ENCODE peak calls at places on chromosomes 6 and 20, in seven cellular contexts. A is body of pancreas; C is heart left ventricle; J is ovary; L is psoas muscle; R is CD4-positive, alpha-beta memory T cell; V is spleen. B is an unnamed sample. For H3K4me1 and H3K27me3, the result is how much of the 10 kb centered on the place peaks cover.

GRCh38 chr6:149233056-149233715 is 84.3 kb upstream of the TAB2 start:
- DNase-seq in A (no peak), J (no peak), L (no peak), R (peak), V (no peak), C (no peak), B (no peak)

GRCh38 chr20:364905-365794 is 15.4 kb upstream of the TRIB3 start:
- DNase-seq in L (no peak), V (no peak), C (no peak), R (no peak), J (no peak), A (no peak), B (no peak)

GRCh38 chr6:4612636-4613171 is 163.5 kb upstream of the CDYL start:
- DNase-seq in R (no peak), A (peak), J (peak), V (no peak), L (peak), C (peak), B (no peak)

GRCh38 chr6:83815631-83816030 is 37.5 kb upstream of the RIPPLY2 start:
- DNase-seq in A (no peak), V (no peak), R (no peak), C (no peak), L (no peak), J (no peak), B (no peak)

GRCh38 chr6:56246941-56247653 is at the start of gene COL21A1:
- DNase-seq in L (peak), R (no peak), V (peak), J (peak), A (peak), C (peak), B (peak)

GRCh38 chr6:89348372-89348771 is 4.2 kb downstream of the UBE2J1 start:
- DNase-seq in R (no peak), C (no peak), A (no peak), L (no peak), J (no peak), V (no peak), B (no peak)

GRCh38 chr6:23137596-23137995 is 568.2 kb downstream of the HDGFL1 start:
- DNase-seq in C (no peak), R (no peak), A (no peak), J (no peak), V (no peak), L (no peak), B (no peak)

GRCh38 chr6:29631860-29632731 is 887 bp downstream of the GABBR1 start:
- DNase-seq in C (peak), L (peak), A (peak), J (peak), R (peak), V (peak), B (no peak)

GRCh38 chr20:17538517-17539170 is 7.5 kb upstream of the BFSP1 start:
- DNase-seq in J (no peak), R (no peak), V (no peak), L (no peak), C (no peak), A (no peak), B (no peak)

GRCh38 chr6:165708985-165709576 is 46.0 kb upstream of the PDE10A start:
- DNase-seq in C (no peak), A (no peak), J (no peak), R (no peak), V (no peak), L (no peak), B (no peak)

GRCh38 chr6:112683106-112683505 is 336.0 kb downstream of the RFPL4B start:
- DNase-seq in C (no peak), A (no peak), R (no peak), V (no peak), L (no peak), J (no peak), B (no peak)

GRCh38 chr6:22899446-22899845 is 330.1 kb downstream of the HDGFL1 start:
- DNase-seq in J (no peak), C (no peak), A (no peak), R (no peak), V (no peak), L (no peak), B (no peak)

GRCh38 chr6:157840776-157841175 is 17.7 kb downstream of the SNX9 start:
- DNase-seq in C (no peak), V (no peak), J (no peak), R (no peak), L (no peak), A (no peak), B (no peak)

GRCh38 chr6:34237722-34238506 is 1.2 kb downstream of the HMGA1 start:
- DNase-seq in A (no peak), L (peak), C (no peak), V (peak), R (peak), J (peak), B (no peak)

DNA sequence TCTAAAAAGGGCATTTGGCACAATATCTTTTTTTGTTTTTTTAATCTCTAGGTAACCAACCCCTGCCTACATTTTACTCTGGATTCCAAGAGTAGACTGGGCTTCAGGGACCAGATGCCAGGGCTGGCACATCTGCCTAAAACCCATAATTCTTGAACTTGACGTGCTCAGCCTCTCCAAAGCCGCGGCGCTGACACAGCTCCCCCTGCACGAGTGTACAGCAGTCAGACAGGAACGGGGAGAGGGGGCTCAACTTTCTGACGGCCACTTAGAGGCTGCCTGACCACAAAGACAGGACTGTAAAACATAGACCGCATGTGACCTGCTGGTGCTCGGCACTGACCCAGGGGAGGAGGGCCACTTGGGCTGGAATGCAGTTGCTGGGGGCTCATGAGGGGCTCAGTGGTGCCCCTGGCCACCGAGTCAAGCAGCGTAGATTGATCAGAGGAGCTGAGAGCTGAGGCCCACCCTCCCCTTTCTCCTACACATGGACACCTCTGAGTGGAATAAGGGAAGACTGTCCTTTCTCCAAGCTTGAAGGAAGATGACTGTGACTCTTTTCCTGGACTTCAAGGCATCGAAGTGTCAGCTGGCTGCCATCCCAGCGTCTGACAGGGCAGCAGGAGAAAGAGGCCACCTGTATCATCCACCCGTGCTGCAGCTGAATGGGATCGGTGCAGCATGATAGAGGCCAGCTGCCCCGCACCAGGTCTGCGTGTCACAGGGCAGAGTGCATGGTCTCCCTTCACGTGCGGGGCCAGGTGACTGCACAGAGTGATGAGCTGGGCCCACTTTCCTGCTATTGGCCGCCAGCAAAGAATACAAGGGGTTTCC is 171.3 kb upstream of the AGPAT4 start:
- DNase-seq in L (peak), C (no peak), A (no peak), V (no peak), J (no peak), R (no peak), B (no peak)
- H3K4me3 ChIP-seq in L (peak), C (no peak), A (no peak), V (no peak), J (no peak), R (no peak), B (peak)

GRCh38 chr6:95786802-95787201 is 209.5 kb downstream of the MANEA start:
- DNase-seq in L (no peak), V (no peak), R (no peak), C (no peak), J (no peak), A (no peak), B (no peak)

GRCh38 chr6:95785785-95786184 is 208.4 kb downstream of the MANEA start:
- DNase-seq in L (no peak), R (no peak), V (no peak), A (no peak), J (no peak), C (no peak), B (no peak)

GRCh38 chr6:95784019-95784418 is 206.7 kb downstream of the MANEA start:
- DNase-seq in A (no peak), R (no peak), C (no peak), V (no peak), J (no peak), L (no peak), B (no peak)

GRCh38 chr6:95780037-95780436 is 202.7 kb downstream of the MANEA start:
- DNase-seq in A (no peak), L (no peak), V (no peak), J (no peak), R (no peak), C (no peak), B (no peak)

GRCh38 chr6:95784869-95785268 is 207.5 kb downstream of the MANEA start:
- DNase-seq in L (no peak), V (no peak), J (no peak), C (no peak), R (no peak), A (no peak), B (no peak)
- H3K4me1 ChIP-seq in L (under half), V (under half), J (under half), C (under half), R (under half), A (under half), B (under half)

DNA sequence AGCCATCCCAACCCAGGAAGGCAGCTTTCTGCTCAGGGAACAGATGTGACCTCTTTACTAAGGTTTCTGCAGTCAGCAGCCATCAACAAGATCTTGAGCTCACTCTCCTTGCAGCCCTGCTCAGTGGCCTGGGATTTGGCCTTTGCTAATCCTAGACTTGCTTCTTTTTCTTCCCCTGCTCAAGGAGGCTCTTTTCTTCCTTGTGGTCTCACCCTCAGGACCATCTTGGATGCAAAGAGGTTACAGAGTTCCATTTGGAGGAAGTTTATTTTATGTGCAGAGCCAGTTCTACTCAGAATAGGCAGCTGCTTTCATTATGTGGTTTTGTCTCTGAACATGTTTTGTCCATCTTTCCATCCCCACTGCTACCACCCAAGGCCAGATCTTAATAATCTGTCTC is 49.3 kb downstream of the RALY start:
- DNase-seq in V (no peak), A (no peak), R (no peak), J (no peak), L (no peak), C (no peak), B (no peak)
- H3K27me3 ChIP-seq in V (under half), A (under half), R (under half), J (under half), L (under half), C (under half), B (under half)

GRCh38 chr6:101666256-101666655 is 272.7 kb downstream of the GRIK2 start:
- DNase-seq in L (no peak), J (no peak), C (no peak), A (no peak), R (no peak), V (no peak), B (no peak)

GRCh38 chr6:101668496-101668895 is 275.0 kb downstream of the GRIK2 start:
- DNase-seq in L (no peak), A (no peak), J (no peak), C (no peak), R (no peak), V (no peak), B (no peak)

GRCh38 chr6:101662111-101662897 is 268.8 kb downstream of the GRIK2 start:
- DNase-seq in L (no peak), C (no peak), V (no peak), R (no peak), A (no peak), J (no peak), B (no peak)

GRCh38 chr6:101663099-101663498 is 269.6 kb downstream of the GRIK2 start:
- DNase-seq in A (no peak), L (no peak), J (no peak), V (no peak), C (no peak), R (no peak), B (no peak)
- H3K4me3 ChIP-seq in A (no peak), L (no peak), J (no peak), V (no peak), C (no peak), R (no peak), B (no peak)

GRCh38 chr20:48737463-48738093 is 90.2 kb downstream of the PREX1 start:
- DNase-seq in R (no peak), A (no peak), L (no peak), V (no peak), C (no peak), J (no peak), B (no peak)
- H3K4me1 ChIP-seq in R (half or more), A (under half), L (under half), V (under half), C (under half), J (under half), B (under half)

GRCh38 chr6:153085239-153085638 is 45.8 kb downstream of the RGS17 start:
- DNase-seq in C (no peak), R (no peak), V (no peak), L (no peak), J (no peak), A (no peak), B (no peak)

GRCh38 chr6:153090241-153090930 is 40.7 kb downstream of the RGS17 start:
- DNase-seq in A (no peak), V (no peak), C (no peak), L (no peak), R (no peak), J (no peak), B (no peak)

GRCh38 chr6:153088796-153089195 is 42.3 kb downstream of the RGS17 start:
- DNase-seq in A (no peak), R (no peak), V (no peak), C (no peak), L (no peak), J (no peak), B (no peak)

GRCh38 chr6:153086225-153086990 is 44.7 kb downstream of the RGS17 start:
- DNase-seq in J (no peak), V (no peak), A (no peak), C (no peak), L (no peak), R (no peak), B (no peak)

DNA sequence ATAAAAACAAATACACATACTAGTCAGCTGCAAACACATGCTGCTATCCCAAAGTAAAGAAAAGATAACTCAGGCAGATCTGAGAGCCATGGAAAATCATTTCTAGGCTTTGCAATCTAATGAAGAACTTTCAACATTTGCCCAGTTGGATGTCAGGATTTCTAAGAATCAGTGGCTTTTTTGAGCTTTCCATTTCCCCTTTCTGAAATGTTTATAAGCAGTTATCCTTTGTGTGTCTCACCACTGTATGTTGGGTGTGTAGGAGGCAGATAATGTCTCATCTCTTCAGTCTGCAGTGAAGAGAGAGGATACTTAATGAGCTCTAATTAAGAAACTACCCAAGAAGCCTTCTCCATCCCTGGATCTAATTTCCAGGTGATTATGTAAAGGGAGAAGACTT is 43.6 kb downstream of the RGS17 start:
- DNase-seq in J (no peak), C (no peak), A (no peak), R (no peak), L (no peak), V (no peak), B (no peak)
- H3K27me3 ChIP-seq in J (under half), C (under half), A (under half), R (under half), L (under half), V (under half), B (under half)

GRCh38 chr20:64045346-64046011 is 4.0 kb downstream of the SOX18 start:
- DNase-seq in A (no peak), C (no peak), J (no peak), V (no peak), R (no peak), L (no peak), B (no peak)

GRCh38 chr20:64049060-64049886 is at the start of gene SOX18:
- DNase-seq in C (peak), J (no peak), A (no peak), R (no peak), V (peak), L (no peak), B (no peak)

GRCh38 chr20:64047968-64048401 is 1.5 kb downstream of the SOX18 start:
- DNase-seq in R (no peak), J (no peak), A (no peak), C (no peak), L (no peak), V (no peak), B (no peak)

GRCh38 chr20:64048402-64049044 is 916 bp downstream of the SOX18 start:
- DNase-seq in J (no peak), R (no peak), A (no peak), C (no peak), L (no peak), V (no peak), B (no peak)

DNA sequence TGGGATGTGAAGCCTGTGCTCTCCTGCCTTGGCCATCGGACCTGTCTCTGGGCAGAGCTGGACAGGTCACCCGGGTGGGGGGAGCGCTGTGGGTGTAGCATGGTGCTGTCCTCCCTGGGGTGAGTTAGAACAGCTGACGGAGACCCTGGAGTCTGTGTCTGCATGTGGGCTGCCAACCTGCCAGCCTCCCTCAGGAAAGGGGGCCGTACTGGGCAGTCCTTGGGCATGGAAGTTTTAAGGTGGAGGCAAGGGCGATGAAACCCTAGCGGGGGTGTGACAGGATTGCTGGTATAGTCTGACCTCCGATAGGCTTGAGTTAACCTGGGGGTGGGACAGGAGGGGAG is 2.4 kb downstream of the SOX18 start:
- DNase-seq in A (no peak), L (no peak), J (no peak), C (no peak), R (no peak), V (no peak), B (no peak)
- H3K4me3 ChIP-seq in A (no peak), L (peak), J (no peak), C (peak), R (no peak), V (peak), B (peak)

GRCh38 chr6:169082093-169082492 is 171.6 kb downstream of the THBS2 start:
- DNase-seq in J (no peak), C (no peak), V (no peak), R (no peak), A (no peak), L (no peak), B (no peak)

GRCh38 chr6:169086020-169086419 is 167.6 kb downstream of the THBS2 start:
- DNase-seq in J (no peak), A (no peak), L (no peak), C (no peak), V (no peak), R (no peak), B (no peak)

GRCh38 chr6:169085466-169085865 is 168.2 kb downstream of the THBS2 start:
- DNase-seq in R (no peak), L (no peak), J (no peak), V (no peak), A (no peak), C (no peak), B (no peak)

GRCh38 chr6:169082817-169083540 is 170.7 kb downstream of the THBS2 start:
- DNase-seq in C (no peak), L (no peak), V (no peak), A (no peak), J (no peak), R (no peak), B (no peak)

GRCh38 chr6:169084067-169084466 is 169.6 kb downstream of the THBS2 start:
- DNase-seq in L (no peak), J (no peak), V (no peak), R (no peak), A (no peak), C (no peak), B (no peak)
- H3K4me1 ChIP-seq in L (under half), J (under half), V (under half), R (under half), A (under half), C (under half), B (under half)

DNA sequence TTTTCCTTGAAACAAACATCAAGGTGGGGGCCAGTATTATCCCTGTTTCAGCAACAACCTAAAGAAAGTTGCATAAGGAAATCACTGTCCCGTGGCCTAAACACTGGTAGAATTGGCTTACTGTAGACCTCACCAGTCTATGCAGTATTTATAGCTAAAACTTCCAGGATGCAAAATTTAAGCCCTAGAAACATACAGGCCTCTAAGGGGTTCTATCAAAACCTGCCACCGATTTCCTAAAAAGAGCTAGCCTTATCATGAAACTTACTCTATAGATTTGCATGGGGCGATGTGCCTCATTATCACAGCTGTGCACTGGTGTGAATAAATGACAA is 84.3 kb upstream of the FOXQ1 start:
- DNase-seq in A (no peak), V (no peak), J (no peak), L (no peak), R (no peak), C (no peak), B (no peak)
- H3K27me3 ChIP-seq in A (under half), V (under half), J (under half), L (under half), R (under half), C (under half), B (under half)

DNA sequence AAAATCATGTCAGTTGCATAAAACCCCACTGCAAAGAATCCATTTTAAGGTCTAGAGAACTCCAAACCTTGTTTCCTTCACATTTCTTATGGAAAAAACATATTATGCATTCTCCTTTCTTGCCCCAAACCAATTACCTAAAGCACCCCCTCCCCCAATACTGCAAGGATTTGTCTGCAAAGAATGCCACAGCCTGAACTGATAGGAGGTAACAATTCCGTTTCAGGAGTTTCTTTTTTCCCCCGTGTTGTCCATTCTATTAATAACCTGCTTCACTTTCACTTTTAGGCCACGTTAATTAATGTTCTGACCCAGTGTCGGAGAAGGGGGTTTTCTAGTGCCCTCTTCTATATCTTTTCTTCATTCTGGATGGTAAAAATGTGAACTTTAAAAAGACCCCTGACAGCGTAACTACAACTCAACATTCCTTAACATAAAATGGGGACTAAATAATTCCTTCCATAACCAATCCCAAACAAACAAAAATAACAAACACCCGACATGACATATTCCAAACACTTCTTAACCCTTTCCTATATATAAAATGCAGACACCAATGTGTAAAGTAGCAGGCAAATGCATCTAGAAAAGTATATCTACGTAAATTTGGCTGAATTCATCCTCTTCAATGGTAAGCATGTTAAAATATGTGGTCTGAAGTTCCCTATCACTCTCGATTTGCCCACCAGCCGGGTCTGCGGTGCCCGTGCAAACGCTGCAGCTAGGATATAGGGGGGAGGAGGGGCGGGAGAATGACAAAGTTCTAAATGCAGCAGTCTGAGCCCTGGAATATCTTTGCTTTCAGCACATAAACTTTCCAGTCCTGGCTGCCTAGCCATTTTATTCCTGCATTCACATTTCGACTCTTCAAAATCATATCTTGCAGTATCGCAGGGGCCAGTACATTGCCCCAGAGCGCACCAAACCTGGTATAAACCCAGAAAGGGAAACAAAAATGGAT is 978 bp downstream of the NRN1 start:
- DNase-seq in V (no peak), R (no peak), J (no peak), A (no peak), L (no peak), C (no peak), B (no peak)
- H3K4me3 ChIP-seq in V (peak), R (no peak), J (peak), A (no peak), L (peak), C (peak), B (peak)